ENCODE peak calls at places on chromosome X, in six cellular contexts. V is T-cell, H is kidney tubule cell, X is suprapubic skin, K is HS-5, W is osteoblast. B is an unnamed sample.

GRCh38 chrX:48665991-48666390 is 17.6 kb upstream of the WAS start:
- DNase-seq in V (no peak), H (peak), X (no peak), K (no peak), W (peak), B (no peak)

GRCh38 chrX:108203540-108203939 is 112.0 kb downstream of the ATG4A start:
- DNase-seq in V (no peak), H (no peak), X (no peak), K (no peak), W (no peak), B (no peak)

GRCh38 chrX:48461830-48462229 is 8.2 kb downstream of the SLC38A5 start:
- DNase-seq in V (no peak), H (peak), X (no peak), K (no peak), W (peak), B (no peak)

GRCh38 chrX:69362889-69363288 is 141.2 kb upstream of the NALF2 start:
- DNase-seq in V (no peak), H (peak), X (no peak), K (peak), W (no peak), B (no peak)

GRCh38 chrX:13064599-13065143 is 20.3 kb upstream of the FAM9C start:
- DNase-seq in V (no peak), H (peak), X (no peak), K (no peak), W (peak), B (no peak)

GRCh38 chrX:16931371-16931770 is 15.1 kb upstream of the REPS2 start:
- DNase-seq in V (no peak), H (no peak), X (no peak), K (no peak), W (no peak), B (no peak)

GRCh38 chrX:16604300-16604699 is 45.7 kb upstream of the S100G start:
- DNase-seq in V (no peak), H (no peak), X (no peak), K (no peak), W (no peak), B (no peak)

GRCh38 chrX:123422875-123423274 is 238.8 kb downstream of the GRIA3 start:
- DNase-seq in V (no peak), H (peak), X (no peak), K (no peak), W (no peak), B (no peak)

GRCh38 chrX:69564665-69565064 is 51.2 kb upstream of the EDA start:
- DNase-seq in V (no peak), H (peak), X (no peak), K (no peak), W (no peak), B (no peak)

GRCh38 chrX:45743081-45743533 is 542.4 kb upstream of the DIPK2B start:
- DNase-seq in V (no peak), H (peak), X (no peak), K (no peak), W (no peak), B (peak)

GRCh38 chrX:24148535-24149345 is 789 bp upstream of the ZFX start:
- DNase-seq in V (peak), H (peak), X (no peak), K (peak), W (peak), B (no peak)

GRCh38 chrX:136457303-136457917 is 30.3 kb upstream of the BRS3 start:
- DNase-seq in V (no peak), H (no peak), X (no peak), K (no peak), W (no peak), B (no peak)

GRCh38 chrX:127708155-127708554 is 344.0 kb downstream of the ACTRT1 start:
- DNase-seq in V (no peak), H (peak), X (no peak), K (no peak), W (no peak), B (no peak)

GRCh38 chrX:2723316-2723879 is 28.4 kb upstream of the XG start:
- DNase-seq in V (no peak), H (no peak), X (no peak), K (no peak), W (no peak), B (no peak)

GRCh38 chrX:155645180-155645579 is 32.4 kb upstream of the TMLHE start:
- DNase-seq in V (no peak), H (no peak), X (no peak), K (no peak), W (no peak), B (no peak)

GRCh38 chrX:107723501-107723900 is 52.1 kb downstream of the TSC22D3 start:
- DNase-seq in V (no peak), H (no peak), X (no peak), K (no peak), W (no peak), B (no peak)

GRCh38 chrX:74351760-74352159 is 47.8 kb downstream of the ZCCHC13 start:
- DNase-seq in V (no peak), H (no peak), X (no peak), K (no peak), W (peak), B (no peak)

GRCh38 chrX:153061732-153062131 is 5.5 kb downstream of the PNMA3 start:
- DNase-seq in V (no peak), H (peak), X (no peak), K (no peak), W (peak), B (no peak)

GRCh38 chrX:69107231-69107739 is 58.0 kb downstream of the PJA1 start:
- DNase-seq in V (no peak), H (peak), X (no peak), K (no peak), W (peak), B (no peak)

GRCh38 chrX:123475068-123475724 is 257.7 kb downstream of the THOC2 start:
- DNase-seq in V (no peak), H (peak), X (no peak), K (no peak), W (no peak), B (no peak)

GRCh38 chrX:15359701-15360100 is 24.4 kb upstream of the PIGA start:
- DNase-seq in V (no peak), H (no peak), X (no peak), K (no peak), W (no peak), B (no peak)

GRCh38 chrX:96407501-96407900 is 277.1 kb upstream of the DIAPH2 start:
- DNase-seq in V (no peak), H (peak), X (no peak), K (peak), W (peak), B (no peak)

GRCh38 chrX:10634681-10635161 is 14.3 kb upstream of the MID1 start:
- DNase-seq in V (no peak), H (peak), X (no peak), K (no peak), W (peak), B (peak)

GRCh38 chrX:123085311-123085940 is 98.7 kb upstream of the GRIA3 start:
- DNase-seq in V (no peak), H (peak), X (no peak), K (no peak), W (no peak), B (no peak)

GRCh38 chrX:132622130-132622529 is 133.3 kb upstream of the MBNL3 start:
- DNase-seq in V (no peak), H (peak), X (no peak), K (peak), W (no peak), B (no peak)

GRCh38 chrX:29090811-29091210 is 503.6 kb downstream of the IL1RAPL1 start:
- DNase-seq in V (no peak), H (peak), X (no peak), K (no peak), W (no peak), B (no peak)

B was measured in RWPE2.